ENCODE peak calls at places on chromosomes 7 and 10, in four cellular contexts. One of them, this sample, is unnamed.

GRCh38 chr10:12819071-12819470 is 182.4 kb downstream of the CCDC3 start:
- DNase-seq in fibroblast of pulmonary artery: no peak
- DNase-seq in psoas muscle: no peak
- DNase-seq in activated T-cell treated with anti-CD3 and anti-CD28 coated beads for 1 hour: no peak
- DNase-seq in this sample: no peak

GRCh38 chr7:2719007-2719406 is 31.0 kb downstream of the AMZ1 start:
- DNase-seq in fibroblast of pulmonary artery: no peak
- DNase-seq in psoas muscle: no peak
- DNase-seq in activated T-cell treated with anti-CD3 and anti-CD28 coated beads for 1 hour: peak
- DNase-seq in this sample: peak

GRCh38 chr10:17735166-17735941 is 16.6 kb upstream of the TMEM236 start:
- DNase-seq in fibroblast of pulmonary artery: peak
- DNase-seq in psoas muscle: peak
- DNase-seq in activated T-cell treated with anti-CD3 and anti-CD28 coated beads for 1 hour: no peak
- DNase-seq in this sample: no peak

GRCh38 chr7:91267558-91267955 is 3.3 kb downstream of the FZD1 start:
- DNase-seq in fibroblast of pulmonary artery: no peak
- DNase-seq in psoas muscle: no peak
- DNase-seq in activated T-cell treated with anti-CD3 and anti-CD28 coated beads for 1 hour: no peak
- DNase-seq in this sample: no peak

GRCh38 chr7:8442814-8443304 is 9.4 kb downstream of the NXPH1 start:
- DNase-seq in fibroblast of pulmonary artery: peak
- DNase-seq in psoas muscle: peak
- DNase-seq in activated T-cell treated with anti-CD3 and anti-CD28 coated beads for 1 hour: peak
- DNase-seq in this sample: no peak

GRCh38 chr7:47730135-47730534 is 148.2 kb upstream of the TNS3 start:
- DNase-seq in fibroblast of pulmonary artery: peak
- DNase-seq in psoas muscle: no peak
- DNase-seq in activated T-cell treated with anti-CD3 and anti-CD28 coated beads for 1 hour: no peak
- DNase-seq in this sample: no peak

GRCh38 chr10:43680035-43680434 is 31.4 kb upstream of the ZNF32 start:
- DNase-seq in fibroblast of pulmonary artery: peak
- DNase-seq in psoas muscle: no peak
- DNase-seq in activated T-cell treated with anti-CD3 and anti-CD28 coated beads for 1 hour: no peak
- DNase-seq in this sample: no peak

GRCh38 chr10:102549549-102549948 is 45.8 kb downstream of the SUFU start:
- DNase-seq in fibroblast of pulmonary artery: no peak
- DNase-seq in psoas muscle: no peak
- DNase-seq in activated T-cell treated with anti-CD3 and anti-CD28 coated beads for 1 hour: no peak
- DNase-seq in this sample: no peak

GRCh38 chr10:114920459-114920858 is 17.5 kb upstream of the TRUB1 start:
- DNase-seq in fibroblast of pulmonary artery: no peak
- DNase-seq in psoas muscle: no peak
- DNase-seq in activated T-cell treated with anti-CD3 and anti-CD28 coated beads for 1 hour: no peak
- DNase-seq in this sample: no peak

GRCh38 chr7:36264123-36264916 is 111.3 kb downstream of the EEPD1 start:
- DNase-seq in fibroblast of pulmonary artery: no peak
- DNase-seq in psoas muscle: no peak
- DNase-seq in activated T-cell treated with anti-CD3 and anti-CD28 coated beads for 1 hour: no peak
- DNase-seq in this sample: peak

GRCh38 chr7:70178787-70179186 is 580.5 kb downstream of the AUTS2 start:
- DNase-seq in fibroblast of pulmonary artery: no peak
- DNase-seq in psoas muscle: no peak
- DNase-seq in activated T-cell treated with anti-CD3 and anti-CD28 coated beads for 1 hour: no peak
- DNase-seq in this sample: no peak

GRCh38 chr10:124671486-124672075 is 72.6 kb downstream of the FAM53B start:
- DNase-seq in fibroblast of pulmonary artery: peak
- DNase-seq in psoas muscle: peak
- DNase-seq in activated T-cell treated with anti-CD3 and anti-CD28 coated beads for 1 hour: no peak
- DNase-seq in this sample: peak

GRCh38 chr7:51481421-51481820 is 164.8 kb upstream of the COBL start:
- DNase-seq in fibroblast of pulmonary artery: no peak
- DNase-seq in psoas muscle: no peak
- DNase-seq in activated T-cell treated with anti-CD3 and anti-CD28 coated beads for 1 hour: no peak
- DNase-seq in this sample: no peak

GRCh38 chr10:20058135-20058534 is 241.9 kb downstream of the PLXDC2 start:
- DNase-seq in fibroblast of pulmonary artery: no peak
- DNase-seq in psoas muscle: no peak
- DNase-seq in activated T-cell treated with anti-CD3 and anti-CD28 coated beads for 1 hour: no peak
- DNase-seq in this sample: no peak

GRCh38 chr7:518630-519428 is 817 bp downstream of the PDGFA start:
- DNase-seq in fibroblast of pulmonary artery: peak
- DNase-seq in psoas muscle: peak
- DNase-seq in activated T-cell treated with anti-CD3 and anti-CD28 coated beads for 1 hour: no peak
- DNase-seq in this sample: peak

GRCh38 chr7:88344956-88345832 is 38.5 kb upstream of the STEAP4 start:
- DNase-seq in fibroblast of pulmonary artery: peak
- DNase-seq in psoas muscle: peak
- DNase-seq in activated T-cell treated with anti-CD3 and anti-CD28 coated beads for 1 hour: no peak
- DNase-seq in this sample: peak